ENCODE peak calls at places on chromosome 9, in four cellular contexts. One of them, this sample, is unnamed.

GRCh38 chr9:35518212-35518917 is 28.5 kb downstream of the RUSC2 start:
- DNase-seq in A549: peak; percentile 98
- DNase-seq in HepG2: peak; percentile 96
- DNase-seq in K562: no peak
- DNase-seq in this sample: no peak

GRCh38 chr9:2257530-2257929 is 242.4 kb downstream of the SMARCA2 start:
- DNase-seq in A549: no peak
- DNase-seq in HepG2: no peak
- DNase-seq in K562: no peak
- DNase-seq in this sample: no peak

GRCh38 chr9:129858167-129858962 is 23.1 kb downstream of the USP20 start:
- DNase-seq in A549: no peak
- DNase-seq in HepG2: no peak
- DNase-seq in K562: peak; percentile 69
- DNase-seq in this sample: no peak

GRCh38 chr9:106423575-106423974 is 439.4 kb upstream of the ZNF462 start:
- DNase-seq in A549: no peak
- DNase-seq in HepG2: no peak
- DNase-seq in K562: no peak
- DNase-seq in this sample: no peak

GRCh38 chr9:12702160-12702758 is 9.1 kb downstream of the TYRP1 start:
- DNase-seq in A549: peak; percentile 72
- DNase-seq in HepG2: peak; percentile 3
- DNase-seq in K562: no peak
- DNase-seq in this sample: peak; percentile 25

GRCh38 chr9:107875571-107875980 is 386.0 kb upstream of the KLF4 start:
- DNase-seq in A549: no peak
- DNase-seq in HepG2: no peak
- DNase-seq in K562: no peak
- DNase-seq in this sample: no peak

GRCh38 chr9:136373300-136374182 is at the start of gene CARD9:
- DNase-seq in A549: no peak
- DNase-seq in HepG2: peak; percentile 66
- DNase-seq in K562: peak; percentile 82
- DNase-seq in this sample: no peak

GRCh38 chr9:121921444-121921843 is 171.7 kb downstream of the TTLL11 start:
- DNase-seq in A549: no peak
- DNase-seq in HepG2: no peak
- DNase-seq in K562: no peak
- DNase-seq in this sample: no peak

GRCh38 chr9:96376926-96377874 is 6.3 kb downstream of the SLC35D2 start:
- DNase-seq in A549: no peak
- DNase-seq in HepG2: peak; percentile 39
- DNase-seq in K562: no peak
- DNase-seq in this sample: no peak

GRCh38 chr9:69081261-69081660 is 45.7 kb downstream of the FXN start:
- DNase-seq in A549: no peak
- DNase-seq in HepG2: no peak
- DNase-seq in K562: no peak
- DNase-seq in this sample: no peak

GRCh38 chr9:29974197-29974596 is 2400.9 kb upstream of the C9orf72 start:
- DNase-seq in A549: no peak
- DNase-seq in HepG2: no peak
- DNase-seq in K562: no peak
- DNase-seq in this sample: no peak

GRCh38 chr9:14348241-14349140 is 34.5 kb upstream of the NFIB start:
- DNase-seq in A549: no peak
- DNase-seq in HepG2: no peak
- DNase-seq in K562: no peak
- DNase-seq in this sample: no peak

GRCh38 chr9:88817628-88818027 is 173.6 kb upstream of the S1PR3 start:
- DNase-seq in A549: no peak
- DNase-seq in HepG2: no peak
- DNase-seq in K562: no peak
- DNase-seq in this sample: no peak

GRCh38 chr9:121577201-121577600 is 74.2 kb upstream of the DAB2IP start:
- DNase-seq in A549: no peak
- DNase-seq in HepG2: no peak
- DNase-seq in K562: no peak
- DNase-seq in this sample: no peak

GRCh38 chr9:117000834-117001233 is 313.7 kb downstream of the TRIM32 start:
- DNase-seq in A549: no peak
- DNase-seq in HepG2: no peak
- DNase-seq in K562: no peak
- DNase-seq in this sample: no peak

GRCh38 chr9:135890190-135890861 is 17.0 kb downstream of the CAMSAP1 start:
- DNase-seq in A549: no peak
- DNase-seq in HepG2: no peak
- DNase-seq in K562: no peak
- DNase-seq in this sample: no peak

GRCh38 chr9:81622471-81623245 is 66.7 kb downstream of the TLE1 start:
- DNase-seq in A549: no peak
- DNase-seq in HepG2: no peak
- DNase-seq in K562: no peak
- DNase-seq in this sample: no peak

GRCh38 chr9:97332993-97333392 is 25.5 kb downstream of the CCDC180 start:
- DNase-seq in A549: no peak
- DNase-seq in HepG2: no peak
- DNase-seq in K562: no peak
- DNase-seq in this sample: no peak

GRCh38 chr9:6247266-6247665 is 31.7 kb downstream of the IL33 start:
- DNase-seq in A549: no peak
- DNase-seq in HepG2: no peak
- DNase-seq in K562: no peak
- DNase-seq in this sample: no peak

GRCh38 chr9:113349434-113350337 is at the start of gene BSPRY:
- DNase-seq in A549: no peak
- DNase-seq in HepG2: no peak
- DNase-seq in K562: no peak
- DNase-seq in this sample: peak; percentile 76

GRCh38 chr9:95409650-95410426 is 92.3 kb upstream of the FANCC start:
- DNase-seq in A549: peak; percentile 21
- DNase-seq in HepG2: peak; percentile 32
- DNase-seq in K562: peak; percentile 29
- DNase-seq in this sample: no peak

GRCh38 chr9:96156578-96156977 is 145.4 kb downstream of the HSD17B3 start:
- DNase-seq in A549: no peak
- DNase-seq in HepG2: no peak
- DNase-seq in K562: no peak
- DNase-seq in this sample: no peak

GRCh38 chr9:126621056-126621918 is 7.6 kb downstream of the LMX1B start:
- DNase-seq in A549: no peak
- DNase-seq in HepG2: no peak
- DNase-seq in K562: no peak
- DNase-seq in this sample: no peak

GRCh38 chr9:107881625-107882300 is 392.2 kb upstream of the KLF4 start:
- DNase-seq in A549: no peak
- DNase-seq in HepG2: no peak
- DNase-seq in K562: no peak
- DNase-seq in this sample: no peak

GRCh38 chr9:120040896-120041295 is 539.1 kb downstream of the CDK5RAP2 start:
- DNase-seq in A549: no peak
- DNase-seq in HepG2: no peak
- DNase-seq in K562: no peak
- DNase-seq in this sample: no peak

GRCh38 chr9:106880081-106880480 is 17.1 kb downstream of the ZNF462 start:
- DNase-seq in A549: no peak
- DNase-seq in HepG2: no peak
- DNase-seq in K562: no peak
- DNase-seq in this sample: no peak

GRCh38 chr9:129737479-129738269 is 15.2 kb downstream of the PTGES start:
- DNase-seq in A549: peak; percentile 79
- DNase-seq in HepG2: peak; percentile 45
- DNase-seq in K562: peak; percentile 94
- DNase-seq in this sample: peak; percentile 97

GRCh38 chr9:105046907-105047651 is 119.1 kb upstream of the ABCA1 start:
- DNase-seq in A549: no peak
- DNase-seq in HepG2: no peak
- DNase-seq in K562: no peak
- DNase-seq in this sample: no peak

GRCh38 chr9:92717201-92718085 is 47.2 kb downstream of the BICD2 start:
- DNase-seq in A549: no peak
- DNase-seq in HepG2: no peak
- DNase-seq in K562: no peak
- DNase-seq in this sample: peak; percentile 35

DNA sequence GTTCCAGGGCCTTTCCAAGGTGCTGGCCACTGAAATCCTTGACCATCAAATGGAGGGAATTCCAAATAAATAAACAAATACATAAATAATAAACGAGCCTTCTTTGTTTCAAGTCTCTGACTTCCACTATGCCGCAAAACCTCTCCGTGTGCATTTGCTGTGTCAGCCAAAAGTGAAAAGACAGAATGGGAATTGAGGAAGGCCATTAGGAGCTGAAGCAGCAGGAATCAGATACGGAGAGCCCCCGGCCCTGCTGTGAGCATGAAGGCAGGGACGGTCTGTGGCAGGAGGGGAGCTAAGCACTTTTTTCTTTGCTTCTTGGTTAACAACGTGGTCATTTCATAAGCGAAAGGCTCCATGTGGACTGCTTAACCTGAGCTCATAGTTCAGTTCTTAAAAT is 26.1 kb downstream of the PLPPR1 start:
- DNase-seq in A549: no peak
- DNase-seq in HepG2: no peak
- DNase-seq in K562: no peak
- DNase-seq in this sample: no peak
- TF ChIP-seq RFX5 in A549: no peak
- TF ChIP-seq RFX5 in HepG2: no peak
- TF ChIP-seq RFX5 in K562: no peak
- TF ChIP-seq RFX5 in this sample: no peak

GRCh38 chr9:3527653-3527960 is 1.8 kb upstream of the RFX3 start:
- DNase-seq in A549: no peak
- DNase-seq in HepG2: peak; percentile 3
- DNase-seq in K562: no peak
- DNase-seq in this sample: no peak
- TF ChIP-seq PHF8 in A549: no peak
- TF ChIP-seq PHF8 in HepG2: no peak
- TF ChIP-seq PHF8 in K562: no peak
- TF ChIP-seq PHF8 in this sample: no peak

DNA sequence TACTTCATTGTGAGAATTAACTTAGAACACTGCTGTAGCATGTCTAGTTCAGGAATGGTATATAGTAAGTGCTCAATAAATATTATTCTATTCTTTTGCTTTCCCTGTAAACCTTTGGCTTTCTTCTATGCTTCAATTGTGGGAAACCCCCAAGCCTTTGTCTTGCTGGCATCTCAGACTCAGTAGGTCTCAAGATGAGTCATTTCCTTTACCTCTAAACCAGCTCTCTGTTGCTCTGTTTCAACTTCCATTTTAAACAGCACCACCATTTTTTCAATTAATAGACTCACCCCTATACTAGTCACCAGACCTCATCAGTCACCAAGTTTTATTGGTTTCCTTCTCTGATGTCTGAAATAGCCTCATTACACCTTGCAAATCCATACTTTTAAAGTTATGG is 43.5 kb downstream of the DMAC1 start:
- DNase-seq in A549: no peak
- DNase-seq in HepG2: no peak
- DNase-seq in K562: no peak
- DNase-seq in this sample: no peak
- TF ChIP-seq RFX5 in A549: no peak
- TF ChIP-seq RFX5 in HepG2: no peak
- TF ChIP-seq RFX5 in K562: no peak
- TF ChIP-seq RFX5 in this sample: no peak

DNA sequence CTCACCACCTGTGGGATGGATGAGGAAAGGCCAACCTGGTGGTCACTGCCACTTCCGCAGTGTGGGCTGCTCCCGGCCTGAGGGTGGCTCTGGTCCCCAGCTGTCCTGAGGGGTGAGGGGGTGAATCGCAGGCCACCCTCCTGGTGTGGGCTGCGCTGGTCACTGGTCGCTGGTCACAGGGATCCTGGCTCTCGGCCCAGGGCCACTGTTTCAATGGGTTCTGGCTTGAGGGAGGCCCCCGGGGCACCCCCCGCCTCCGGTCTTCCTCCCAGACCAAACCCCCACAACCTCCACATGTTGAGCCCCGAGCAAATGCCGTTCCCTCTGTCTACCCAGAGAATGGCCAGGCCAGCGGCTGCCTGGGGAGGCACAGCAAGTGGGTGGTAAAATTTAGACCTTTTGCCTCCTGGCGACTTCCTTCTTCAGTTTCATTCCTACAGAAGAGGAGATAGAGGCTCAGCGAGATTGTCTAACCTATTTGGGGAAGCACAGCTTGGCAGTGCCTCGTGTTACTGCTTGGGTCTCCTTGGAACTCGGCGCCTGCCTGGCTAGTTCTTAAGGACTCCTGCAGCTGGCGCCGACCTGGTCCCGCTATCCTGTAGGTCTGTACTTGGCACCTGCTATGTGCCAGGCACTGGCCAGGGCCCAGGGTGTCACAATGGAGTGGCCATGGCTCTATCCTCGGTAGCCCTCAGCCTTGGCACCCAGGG is 48.2 kb downstream of the RXRA start:
- DNase-seq in A549: no peak
- DNase-seq in HepG2: no peak
- DNase-seq in K562: no peak
- DNase-seq in this sample: no peak
- TF ChIP-seq PHF8 in A549: no peak
- TF ChIP-seq PHF8 in HepG2: no peak
- TF ChIP-seq PHF8 in K562: no peak
- TF ChIP-seq PHF8 in this sample: no peak

GRCh38 chr9:37465249-37466036 is at the start of gene ZBTB5:
- DNase-seq in A549: peak; percentile 100
- DNase-seq in HepG2: peak; percentile 100
- DNase-seq in K562: peak; percentile 100
- DNase-seq in this sample: peak; percentile 98
- TF ChIP-seq RFX5 in A549: peak; percentile 86
- TF ChIP-seq RFX5 in HepG2: peak; percentile 68
- TF ChIP-seq RFX5 in K562: peak; percentile 52
- TF ChIP-seq RFX5 in this sample: no peak

GRCh38 chr9:111456536-111456935 is 27.6 kb downstream of the ECPAS start:
- DNase-seq in A549: no peak
- DNase-seq in HepG2: no peak
- DNase-seq in K562: no peak
- DNase-seq in this sample: no peak
- TF ChIP-seq PHF8 in A549: no peak
- TF ChIP-seq PHF8 in HepG2: no peak
- TF ChIP-seq PHF8 in K562: no peak
- TF ChIP-seq PHF8 in this sample: no peak

GRCh38 chr9:83596899-83597504 is 25.9 kb upstream of the IDNK start:
- DNase-seq in A549: peak; percentile 27
- DNase-seq in HepG2: no peak
- DNase-seq in K562: peak; percentile 47
- DNase-seq in this sample: no peak
- TF ChIP-seq RFX5 in A549: no peak
- TF ChIP-seq RFX5 in HepG2: no peak
- TF ChIP-seq RFX5 in K562: no peak
- TF ChIP-seq RFX5 in this sample: no peak

GRCh38 chr9:32340401-32340800 is 44.0 kb upstream of the ACO1 start:
- DNase-seq in A549: no peak
- DNase-seq in HepG2: no peak
- DNase-seq in K562: no peak
- DNase-seq in this sample: no peak
- TF ChIP-seq PHF8 in A549: no peak
- TF ChIP-seq PHF8 in HepG2: no peak
- TF ChIP-seq PHF8 in K562: no peak
- TF ChIP-seq PHF8 in this sample: no peak